ENCODE peak calls at places on chromosomes 13 and 19, in nine cellular contexts. J is NB4, Z is fibroblast of mammary gland, Y is progenitor cell of endocrine pancreas, T is tibial nerve, V is activated B cell treated with CpG ODN at 0.5 μM for 24 hours, E is AG10803, C is GM10248, X is cardiac muscle cell. G is an unnamed sample.

GRCh38 chr19:53927745-53928144 is 18.7 kb downstream of the CACNG7 start:
- DNase-seq in X (peak; percentile 79), V (no peak), C (no peak), E (peak; percentile 57), Y (peak; percentile 73), T (no peak), J (peak; percentile 64), Z (peak; percentile 66), G (peak; percentile 89)

GRCh38 chr19:51219307-51219706 is 5.6 kb upstream of the CD33 start:
- DNase-seq in T (no peak), Y (no peak), V (no peak), E (no peak), X (no peak), J (peak; percentile 54), Z (no peak), C (no peak), G (no peak)

GRCh38 chr13:21913010-21913409 is 242.1 kb downstream of the FGF9 start:
- DNase-seq in X (no peak), Y (no peak), V (no peak), J (peak; percentile 46), Z (no peak), T (no peak), C (peak; percentile 34), E (no peak), G (peak; percentile 18)

GRCh38 chr19:23075031-23075733 is 41.6 kb upstream of the ZNF730 start:
- DNase-seq in T (no peak), Y (peak; percentile 71), V (no peak), C (peak; percentile 54), E (peak; percentile 46), X (peak; percentile 84), Z (peak; percentile 74), J (peak; percentile 94), G (peak; percentile 79)

GRCh38 chr13:39461685-39462266 is 141.2 kb downstream of the LHFPL6 start:
- DNase-seq in V (no peak), J (no peak), X (no peak), C (no peak), Z (no peak), T (no peak), E (no peak), Y (no peak), G (no peak)

GRCh38 chr13:19766637-19767036 is 16.1 kb downstream of the PSPC1 start:
- DNase-seq in X (no peak), V (no peak), C (no peak), J (no peak), Z (no peak), E (no peak), T (no peak), Y (no peak), G (no peak)

GRCh38 chr13:76980075-76980718 is 11.7 kb upstream of the CLN5 start:
- DNase-seq in C (peak; percentile 93), E (peak; percentile 32), V (peak; percentile 84), J (peak; percentile 76), X (peak; percentile 64), T (peak; percentile 78), Z (peak; percentile 41), Y (peak; percentile 87), G (peak; percentile 96)

GRCh38 chr19:40702337-40703012 is 12.0 kb upstream of the NUMBL start:
- DNase-seq in Z (no peak), X (peak; percentile 45), J (no peak), Y (peak; percentile 35), C (no peak), T (no peak), V (no peak), E (peak; percentile 29), G (peak; percentile 72)

GRCh38 chr19:46787331-46788100 is 878 bp downstream of the SLC1A5 start:
- DNase-seq in C (no peak), T (peak; percentile 53), Z (peak; percentile 68), E (peak; percentile 76), J (peak; percentile 94), X (peak; percentile 89), Y (peak; percentile 27), V (peak; percentile 54), G (peak; percentile 64)

GRCh38 chr13:64810701-64811258 is 2419.4 kb downstream of the PCDH9 start:
- DNase-seq in E (no peak), J (no peak), Y (no peak), T (no peak), V (no peak), X (peak; percentile 11), C (no peak), Z (peak; percentile 0), G (no peak)

GRCh38 chr19:7224205-7224833 is 69.9 kb downstream of the INSR start:
- DNase-seq in V (no peak), Y (no peak), C (no peak), T (peak; percentile 79), Z (peak; percentile 68), E (peak; percentile 72), X (peak; percentile 80), J (no peak), G (no peak)

GRCh38 chr19:17455308-17455707 is 5.4 kb downstream of the NXNL1 start:
- DNase-seq in V (no peak), E (no peak), T (no peak), C (no peak), Y (no peak), J (no peak), Z (no peak), X (no peak), G (no peak)

GRCh38 chr13:26688286-26688685 is 72.3 kb downstream of the GPR12 start:
- DNase-seq in V (no peak), X (no peak), Z (no peak), E (no peak), C (no peak), J (no peak), Y (no peak), T (no peak), G (no peak)

GRCh38 chr13:51451134-51451466 is 1.7 kb downstream of the INTS6 start:
- DNase-seq in C (no peak), V (no peak), Y (no peak), J (no peak), E (no peak), X (no peak), Z (no peak), T (no peak), G (no peak)

DNA sequence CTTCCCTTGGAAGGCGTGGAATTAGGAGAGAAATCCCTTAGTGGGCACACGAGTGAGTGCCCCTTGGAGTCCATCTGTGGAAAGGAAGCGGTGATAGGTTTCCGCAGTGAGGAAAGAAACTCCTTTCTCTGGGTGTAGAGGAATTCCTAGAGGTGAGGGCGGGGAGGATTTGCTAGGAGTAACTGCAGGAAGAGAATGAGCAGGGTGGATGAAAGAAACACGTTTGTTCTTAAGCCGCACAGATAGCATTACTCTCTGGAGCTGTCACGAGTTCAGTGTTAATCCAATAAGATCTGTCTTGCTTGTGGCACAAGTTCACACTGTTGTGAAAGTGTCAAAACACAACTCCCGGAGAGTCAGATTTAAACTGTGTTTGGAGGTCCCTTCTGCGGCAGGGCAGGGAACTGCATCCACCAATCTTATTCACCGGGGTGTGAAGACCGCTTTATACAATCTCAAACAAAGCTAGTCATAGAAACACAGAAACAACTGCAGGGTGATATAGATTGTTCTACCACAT is 1.2 kb downstream of the KL start:
- DNase-seq in V (no peak), Y (no peak), X (peak; percentile 85), C (peak; percentile 72), Z (peak; percentile 65), E (peak; percentile 29), J (peak; percentile 43), T (peak; percentile 69), G (peak; percentile 11)
- TF ChIP-seq CTCF in V (no peak), Y (peak; percentile 54), X (peak; percentile 61), C (peak; percentile 61), Z (peak; percentile 46), E (peak; percentile 35), J (peak; percentile 19), T (peak; percentile 79), G (peak; percentile 40)

DNA sequence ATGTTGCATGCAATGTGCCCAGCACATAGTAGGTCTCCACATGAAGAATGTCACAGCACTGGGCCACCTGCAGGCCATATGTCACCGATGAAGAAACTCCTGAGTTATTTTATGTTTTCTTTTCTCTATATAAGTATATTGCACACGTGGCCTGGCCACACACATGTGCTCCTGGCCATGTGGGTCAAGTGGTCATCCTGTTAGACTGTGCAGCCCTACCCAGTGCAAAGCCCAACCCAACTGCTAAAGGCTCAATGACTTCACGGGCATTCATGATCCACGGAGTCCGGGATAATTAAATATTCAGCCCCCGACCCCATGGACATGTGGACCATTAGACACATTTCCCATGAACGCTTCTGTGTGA is 163.2 kb downstream of the TEX29 start:
- DNase-seq in X (no peak), Z (no peak), E (no peak), V (no peak), C (no peak), T (no peak), J (no peak), Y (no peak), G (no peak)
- TF ChIP-seq CTCF in X (no peak), Z (no peak), E (no peak), V (no peak), C (no peak), T (no peak), J (no peak), Y (no peak), G (no peak)

GRCh38 chr13:49791214-49791752 is 1.2 kb downstream of the KPNA3 start:
- DNase-seq in C (peak; percentile 48), V (no peak), J (peak; percentile 77), T (peak; percentile 16), E (peak; percentile 14), Z (peak; percentile 46), Y (no peak), X (peak; percentile 42), G (no peak)
- TF ChIP-seq CTCF in C (peak; percentile 57), V (no peak), J (no peak), T (no peak), E (no peak), Z (no peak), Y (no peak), X (peak; percentile 9), G (no peak)

GRCh38 chr19:4095488-4095844 is 28.5 kb downstream of the MAP2K2 start:
- DNase-seq in E (no peak), Y (no peak), C (no peak), V (no peak), Z (no peak), T (no peak), X (no peak), J (no peak), G (no peak)

GRCh38 chr19:4094761-4095487 is 28.2 kb upstream of the ZBTB7A start:
- DNase-seq in C (no peak), E (no peak), X (no peak), T (no peak), V (no peak), J (no peak), Y (no peak), Z (no peak), G (no peak)

GRCh38 chr19:4096049-4096892 is 27.7 kb downstream of the MAP2K2 start:
- DNase-seq in Z (no peak), Y (no peak), E (no peak), V (no peak), J (no peak), X (no peak), C (no peak), T (no peak), G (no peak)

GRCh38 chr19:4093643-4094175 is 27.0 kb upstream of the ZBTB7A start:
- DNase-seq in J (no peak), T (no peak), X (no peak), C (no peak), Y (no peak), E (no peak), Z (no peak), V (no peak), G (no peak)

DNA sequence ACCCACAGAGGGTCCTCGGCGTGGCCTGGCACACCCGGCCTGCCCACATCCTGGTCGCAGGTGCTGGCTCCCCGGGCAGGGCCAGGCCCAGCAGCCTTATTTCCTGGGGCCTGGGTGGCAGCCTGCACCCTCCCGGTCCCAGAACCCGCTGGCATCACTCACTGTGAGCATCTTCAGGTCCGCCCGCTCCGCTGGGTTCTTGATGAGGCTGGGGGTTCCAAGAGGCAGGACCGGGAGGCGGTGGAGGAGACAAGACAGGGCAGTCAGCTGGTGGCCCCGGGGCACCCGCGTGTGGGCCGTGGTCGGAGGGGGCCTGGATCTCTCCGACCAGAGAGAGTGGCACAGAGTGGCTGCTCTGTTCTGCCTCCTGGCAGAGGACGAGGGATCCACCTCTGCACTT is 27.6 kb upstream of the ZBTB7A start:
- DNase-seq in Z (no peak), C (no peak), T (no peak), E (no peak), X (no peak), Y (no peak), J (no peak), V (no peak), G (no peak)
- TF ChIP-seq CTCF in Z (no peak), C (no peak), T (no peak), E (no peak), X (no peak), Y (no peak), J (no peak), V (no peak), G (no peak)